ENCODE peak calls at places on chromosomes 12 and 14, in six cellular contexts. P is uterus; C is AG04449; M is astrocyte of the spinal cord; R is AG10803; D is CD8-positive, alpha-beta memory T cell. T is an unnamed sample.

GRCh38 chr14:29930283-29930682 is 2.6 kb upstream of the PRKD1 start:
- DNase-seq in P (no peak), C (no peak), M (peak), R (peak), D (no peak), T (no peak)

GRCh38 chr14:91363776-91364523 is 53.7 kb downstream of the CCDC88C start:
- DNase-seq in P (no peak), C (no peak), M (no peak), R (no peak), D (no peak), T (no peak)

GRCh38 chr12:29616664-29617409 is 119.4 kb upstream of the OVCH1 start:
- DNase-seq in P (no peak), C (no peak), M (peak), R (no peak), D (no peak), T (peak)

GRCh38 chr12:47349770-47350408 is 270.1 kb upstream of the AMIGO2 start:
- DNase-seq in P (no peak), C (no peak), M (no peak), R (peak), D (no peak), T (no peak)

GRCh38 chr12:55929306-55929791 is 1.6 kb upstream of the DGKA start:
- DNase-seq in P (no peak), C (no peak), M (no peak), R (no peak), D (peak), T (no peak)

GRCh38 chr12:85664429-85664828 is 171.8 kb downstream of the RASSF9 start:
- DNase-seq in P (no peak), C (no peak), M (no peak), R (no peak), D (no peak), T (no peak)

GRCh38 chr12:118972982-118973381 is 8.4 kb upstream of the SRRM4 start:
- DNase-seq in P (no peak), C (no peak), M (no peak), R (no peak), D (no peak), T (no peak)

GRCh38 chr12:89354630-89354931 is 2.3 kb upstream of the DUSP6 start:
- DNase-seq in P (no peak), C (no peak), M (peak), R (no peak), D (no peak), T (no peak)

GRCh38 chr12:126910570-126910969 is 1356.4 kb upstream of the TMEM132C start:
- DNase-seq in P (no peak), C (no peak), M (no peak), R (no peak), D (no peak), T (no peak)

GRCh38 chr12:131910302-131911110 is 16.1 kb downstream of the ULK1 start:
- DNase-seq in P (no peak), C (no peak), M (no peak), R (no peak), D (no peak), T (no peak)
- H3K4me3 ChIP-seq in P (no peak), C (no peak), M (no peak), R (no peak), D (no peak), T (no peak)

GRCh38 chr14:65282909-65283253 is 129.6 kb upstream of the FUT8 start:
- DNase-seq in P (no peak), C (no peak), M (no peak), R (no peak), D (no peak), T (no peak)
- H3K4me3 ChIP-seq in P (peak), C (peak), M (no peak), R (peak), D (peak), T (no peak)

GRCh38 chr12:50276912-50277671 is 6.2 kb downstream of the LIMA1 start:
- DNase-seq in P (no peak), C (no peak), M (no peak), R (no peak), D (no peak), T (no peak)
- H3K4me3 ChIP-seq in P (no peak), C (no peak), M (no peak), R (no peak), D (no peak), T (no peak)

DNA sequence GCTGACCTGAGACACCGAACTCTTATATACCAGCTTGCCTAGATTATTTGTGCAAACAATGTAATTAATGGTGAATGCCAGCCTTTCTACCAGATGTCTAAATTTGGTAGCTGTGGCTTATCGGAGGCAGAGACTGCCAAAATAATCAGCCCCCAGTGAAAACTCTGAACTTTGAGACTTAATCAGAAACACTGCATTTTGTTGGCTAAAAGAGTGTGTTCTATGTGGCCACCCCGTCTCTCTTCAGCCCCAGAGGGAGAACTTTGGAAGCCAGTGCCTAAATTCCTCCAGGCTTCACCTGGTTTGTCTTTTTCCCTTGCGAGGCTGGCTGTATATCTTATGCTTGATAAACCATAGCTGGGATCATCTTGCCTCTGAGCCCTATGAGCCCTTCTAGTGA is 90.1 kb downstream of the LMNTD1 start:
- DNase-seq in P (no peak), C (no peak), M (no peak), R (no peak), D (no peak), T (no peak)
- H3K4me3 ChIP-seq in P (no peak), C (no peak), M (no peak), R (no peak), D (no peak), T (no peak)

GRCh38 chr14:71647086-71647784 is 285.0 kb upstream of the RGS6 start:
- DNase-seq in P (no peak), C (no peak), M (no peak), R (no peak), D (no peak), T (no peak)

GRCh38 chr14:71645656-71646055 is 286.6 kb upstream of the RGS6 start:
- DNase-seq in P (no peak), C (peak), M (no peak), R (peak), D (no peak), T (peak)

GRCh38 chr14:71648725-71649124 is 283.5 kb upstream of the RGS6 start:
- DNase-seq in P (no peak), C (no peak), M (no peak), R (no peak), D (no peak), T (no peak)

GRCh38 chr14:71650187-71650586 is 282.0 kb upstream of the RGS6 start:
- DNase-seq in P (no peak), C (no peak), M (no peak), R (no peak), D (no peak), T (no peak)

DNA sequence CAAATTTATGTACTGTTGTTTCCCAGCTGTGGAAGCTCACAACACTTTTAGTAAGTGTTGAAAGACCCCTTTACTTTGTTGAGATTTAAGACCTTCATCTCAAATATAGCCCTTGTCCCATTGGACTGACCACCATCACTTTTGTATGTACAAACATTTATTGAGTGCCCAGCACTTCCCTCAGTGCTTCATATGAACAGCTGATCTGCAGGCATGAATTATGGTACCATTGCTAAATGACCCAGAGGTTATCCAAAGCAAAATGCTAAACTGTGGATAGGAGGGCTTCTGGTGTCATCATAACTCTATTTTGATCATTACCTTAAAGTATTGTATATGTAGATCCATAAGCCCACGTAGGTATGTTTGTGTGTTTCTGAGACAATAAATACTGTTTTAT is 285.7 kb upstream of the RGS6 start:
- DNase-seq in P (no peak), C (no peak), M (no peak), R (no peak), D (no peak), T (no peak)
- H3K4me3 ChIP-seq in P (no peak), C (no peak), M (no peak), R (no peak), D (no peak), T (no peak)

GRCh38 chr12:21599143-21599999 is 5.3 kb downstream of the GYS2 start:
- DNase-seq in P (no peak), C (no peak), M (no peak), R (no peak), D (no peak), T (no peak)
- H3K4me3 ChIP-seq in P (no peak), C (no peak), M (no peak), R (no peak), D (no peak), T (no peak)

DNA sequence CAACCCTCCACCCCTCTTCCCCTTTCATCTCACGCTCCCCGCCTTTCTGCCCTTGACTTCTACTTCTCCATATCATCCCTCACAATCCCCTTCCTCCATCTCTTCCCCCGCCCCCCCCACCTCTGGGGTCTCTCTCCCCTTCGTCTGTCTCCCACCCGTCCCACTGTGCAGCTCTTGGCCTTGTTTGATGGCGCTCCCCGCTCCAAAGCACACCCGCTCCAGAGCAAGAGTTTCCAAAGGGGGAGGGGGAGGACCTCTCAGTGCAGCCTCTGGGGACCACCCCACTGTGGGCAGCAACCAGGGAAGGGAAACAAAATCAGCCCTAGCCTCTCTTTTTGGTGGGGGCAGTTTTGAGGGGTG is 774 bp downstream of the CHGA start:
- DNase-seq in P (no peak), C (no peak), M (no peak), R (no peak), D (no peak), T (no peak)
- H3K4me3 ChIP-seq in P (no peak), C (no peak), M (no peak), R (no peak), D (no peak), T (no peak)

DNA sequence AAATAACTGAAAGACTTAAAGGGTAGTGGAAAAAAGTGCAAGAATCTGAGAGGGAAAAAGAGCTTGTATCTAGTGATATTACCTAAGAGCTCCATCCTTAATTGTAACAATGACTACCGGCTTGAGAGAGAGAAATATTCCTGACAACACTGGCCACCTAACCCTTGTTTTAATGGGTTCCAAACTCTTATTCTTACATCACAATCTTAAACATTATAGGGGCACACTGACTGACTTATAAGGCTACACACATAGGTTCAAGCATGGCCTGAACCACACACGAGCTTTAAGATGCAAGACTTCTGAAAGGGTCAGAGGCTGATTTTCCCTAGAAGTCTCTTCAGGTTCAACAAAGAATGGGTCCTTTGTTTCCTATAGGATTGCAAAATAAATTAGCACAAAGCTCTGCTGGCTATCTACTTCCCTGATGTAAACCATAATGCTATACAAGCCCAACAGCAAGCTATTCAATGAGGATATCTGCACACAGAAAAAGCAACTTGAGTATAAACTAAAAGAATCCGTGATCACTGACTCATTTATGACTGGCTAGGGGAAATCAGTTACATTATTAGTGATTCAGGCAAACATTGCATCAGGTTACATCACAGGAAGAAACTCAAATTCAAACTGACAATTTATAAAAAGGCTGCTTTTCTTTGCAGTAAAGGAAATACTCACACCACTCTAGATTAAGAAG is 8.6 kb downstream of the BTG1 start:
- DNase-seq in P (no peak), C (peak), M (peak), R (peak), D (no peak), T (peak)
- H3K4me3 ChIP-seq in P (no peak), C (no peak), M (no peak), R (no peak), D (peak), T (peak)

GRCh38 chr12:46264057-46264456 is 4.8 kb downstream of the SLC38A1 start:
- DNase-seq in P (no peak), C (peak), M (no peak), R (peak), D (no peak), T (peak)
- H3K4me3 ChIP-seq in P (no peak), C (no peak), M (no peak), R (no peak), D (no peak), T (no peak)

T was measured in skeletal muscle cell.